ENCODE peak calls at places on chromosome 7, in six cellular contexts. T is IMR-90, I is stomach, F is cardiac muscle cell, K is testis, E is PC-9. W is an unnamed sample. For H3K27me3, the result is how much of the 10 kb centered on the place peaks cover.

GRCh38 chr7:665251-665650 is 61.2 kb upstream of the DNAAF5 start:
- DNase-seq in I (no peak), F (peak), T (peak), K (peak), E (no peak), W (no peak)

GRCh38 chr7:91034459-91035368 is 229.5 kb upstream of the FZD1 start:
- DNase-seq in F (peak), T (peak), E (peak), K (peak), I (peak), W (peak)

GRCh38 chr7:102429141-102429904 is 4.1 kb upstream of the ORAI2 start:
- DNase-seq in K (no peak), F (no peak), E (no peak), T (no peak), I (no peak), W (no peak)

GRCh38 chr7:24898691-24899090 is 81.3 kb downstream of the OSBPL3 start:
- DNase-seq in T (peak), F (no peak), I (no peak), K (no peak), E (no peak), W (no peak)

GRCh38 chr7:82335927-82336326 is 107.7 kb downstream of the CACNA2D1 start:
- DNase-seq in I (no peak), F (peak), T (peak), K (no peak), E (no peak), W (peak)

GRCh38 chr7:141697211-141697871 is 4.6 kb downstream of the DENND11 start:
- DNase-seq in K (no peak), E (peak), F (no peak), I (no peak), T (peak), W (no peak)

GRCh38 chr7:118573065-118573464 is 348.6 kb downstream of the ANKRD7 start:
- DNase-seq in F (no peak), I (no peak), E (no peak), T (no peak), K (peak), W (no peak)

GRCh38 chr7:12570529-12571461 is at the start of gene SCIN:
- DNase-seq in T (no peak), K (peak), I (peak), F (peak), E (peak), W (peak)

GRCh38 chr7:27605689-27606269 is 56.9 kb downstream of the HIBADH start:
- DNase-seq in T (peak), K (no peak), F (peak), E (no peak), I (no peak), W (no peak)

GRCh38 chr7:116432517-116432916 is 67.0 kb upstream of the CAV2 start:
- DNase-seq in T (no peak), F (no peak), E (no peak), K (no peak), I (no peak), W (no peak)

GRCh38 chr7:123797673-123798526 is 47.1 kb upstream of the HYAL4 start:
- DNase-seq in E (peak), K (no peak), I (no peak), F (peak), T (peak), W (no peak)

GRCh38 chr7:154497751-154498150 is 445.6 kb downstream of the DPP6 start:
- DNase-seq in K (no peak), I (no peak), T (no peak), E (no peak), F (no peak), W (no peak)

GRCh38 chr7:128892521-128893250 is 17.8 kb downstream of the KCP start:
- DNase-seq in I (no peak), T (no peak), K (no peak), E (peak), F (no peak), W (peak)

GRCh38 chr7:45574521-45575500 is 643 bp downstream of the ADCY1 start:
- DNase-seq in I (peak), F (peak), T (peak), E (no peak), K (no peak), W (peak)

GRCh38 chr7:34058791-34059550 is 153.6 kb downstream of the BMPER start:
- DNase-seq in T (no peak), F (peak), K (peak), I (no peak), E (no peak), W (no peak)

GRCh38 chr7:1055084-1055450 is 10.7 kb downstream of the GPR146 start:
- DNase-seq in T (peak), I (peak), F (peak), E (no peak), K (peak), W (peak)

GRCh38 chr7:1253591-1254207 is 21.0 kb downstream of the UNCX start:
- DNase-seq in I (no peak), K (no peak), F (no peak), E (no peak), T (no peak), W (no peak)

GRCh38 chr7:109950256-109950655 is 1140.7 kb upstream of the LRRN3 start:
- DNase-seq in T (no peak), K (no peak), F (no peak), I (no peak), E (no peak), W (no peak)

GRCh38 chr7:44971991-44972441 is 6.8 kb downstream of the MYO1G start:
- DNase-seq in K (no peak), E (no peak), F (no peak), I (no peak), T (no peak), W (no peak)

GRCh38 chr7:101021703-101022102 is 1.8 kb downstream of the MUC17 start:
- DNase-seq in F (no peak), K (no peak), E (no peak), I (no peak), T (no peak), W (no peak)

GRCh38 chr7:47873767-47874166 is 74.5 kb downstream of the PKD1L1 start:
- DNase-seq in E (peak), K (no peak), T (peak), I (no peak), F (no peak), W (no peak)

GRCh38 chr7:100088621-100089457 is at the start of gene COPS6:
- DNase-seq in I (peak), E (peak), F (peak), K (peak), T (peak), W (peak)

GRCh38 chr7:155646669-155647068 is 2.2 kb downstream of the RBM33 start:
- DNase-seq in T (no peak), I (no peak), K (no peak), F (no peak), E (no peak), W (no peak)
- H3K4me3 ChIP-seq in T (peak), I (peak), K (no peak), F (peak), E (peak), W (no peak)

GRCh38 chr7:158124671-158125079 is 462.9 kb downstream of the PTPRN2 start:
- DNase-seq in E (no peak), F (no peak), I (peak), T (no peak), K (no peak), W (no peak)

GRCh38 chr7:158126661-158127060 is 461.0 kb downstream of the PTPRN2 start:
- DNase-seq in K (no peak), T (no peak), E (no peak), I (no peak), F (no peak), W (no peak)

GRCh38 chr7:158127241-158127640 is 460.4 kb downstream of the PTPRN2 start:
- DNase-seq in E (no peak), I (no peak), T (no peak), K (no peak), F (no peak), W (no peak)

GRCh38 chr7:158125091-158125490 is 462.5 kb downstream of the PTPRN2 start:
- DNase-seq in F (no peak), E (no peak), I (peak), T (no peak), K (no peak), W (no peak)

GRCh38 chr7:158125721-158126120 is 461.9 kb downstream of the PTPRN2 start:
- DNase-seq in T (no peak), F (no peak), I (no peak), E (no peak), K (no peak), W (no peak)
- H3K27me3 ChIP-seq in T (under half), F (under half), I (under half), E (half or more), K (under half), W (under half)

GRCh38 chr7:134947329-134947728 is 39.0 kb upstream of the AGBL3 start:
- DNase-seq in I (no peak), F (no peak), T (no peak), E (no peak), K (no peak), W (peak)

GRCh38 chr7:134949171-134949570 is 37.1 kb upstream of the AGBL3 start:
- DNase-seq in F (no peak), T (no peak), E (no peak), K (no peak), I (no peak), W (no peak)

GRCh38 chr7:134947831-134948230 is 38.5 kb upstream of the AGBL3 start:
- DNase-seq in T (no peak), E (no peak), F (no peak), I (no peak), K (no peak), W (no peak)

GRCh38 chr7:134948736-134949135 is 37.6 kb upstream of the AGBL3 start:
- DNase-seq in I (no peak), K (no peak), F (no peak), E (peak), T (peak), W (no peak)

GRCh38 chr7:134948246-134948645 is 38.1 kb upstream of the AGBL3 start:
- DNase-seq in E (no peak), I (no peak), F (no peak), K (no peak), T (peak), W (no peak)
- TF ChIP-seq CTCF in E (no peak), I (no peak), F (no peak), K (no peak), T (no peak), W (no peak)

DNA sequence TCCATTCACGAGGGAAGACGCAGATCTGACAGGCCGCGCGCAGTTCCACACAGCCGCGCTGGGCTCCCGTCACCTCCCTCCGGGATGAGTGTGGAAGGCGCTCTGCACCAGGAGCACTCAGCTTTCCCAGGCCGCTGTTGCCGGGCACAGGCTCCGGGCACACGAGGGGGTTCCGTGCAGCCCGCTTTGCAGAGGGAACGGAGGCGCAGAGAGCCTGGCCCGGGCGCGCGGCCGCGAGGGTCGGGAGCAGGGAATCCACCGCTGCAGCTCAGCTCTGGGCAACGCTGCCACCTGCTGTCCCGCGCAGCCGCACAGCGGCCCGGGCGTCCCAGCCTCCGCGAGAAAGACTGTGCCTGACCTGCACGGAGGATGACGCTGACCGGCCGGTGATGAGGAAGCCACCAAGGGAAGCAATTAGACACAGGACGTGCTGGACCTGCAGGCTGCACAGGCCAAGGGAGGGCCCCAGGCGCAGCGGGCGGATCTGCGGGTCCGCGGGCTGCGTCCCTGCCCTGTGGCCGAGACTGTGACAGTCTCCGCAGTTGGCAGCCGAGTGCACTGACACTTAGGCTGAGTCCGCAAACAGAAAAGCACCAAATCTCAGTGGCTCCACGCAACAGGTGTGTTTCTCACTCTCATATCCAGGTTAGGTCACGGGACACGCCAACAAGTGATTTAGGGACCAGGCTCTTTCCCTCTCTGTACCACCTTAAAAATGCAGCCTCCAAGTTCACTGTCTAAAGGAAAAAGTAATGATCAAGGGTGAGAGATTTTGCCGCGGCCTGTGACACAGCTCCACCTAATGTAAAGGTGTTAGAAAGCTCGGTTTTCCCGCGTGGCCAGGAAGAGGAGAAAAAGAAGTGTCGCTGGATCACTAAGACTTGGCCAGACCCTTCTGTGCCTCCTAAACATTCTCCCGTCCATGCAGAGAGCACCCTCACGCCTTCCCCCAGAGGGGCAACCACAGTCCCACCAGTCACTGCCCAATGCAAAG is 94.5 kb downstream of the SEC61G start:
- DNase-seq in F (peak), E (peak), T (peak), K (peak), I (peak), W (peak)
- H3K4me3 ChIP-seq in F (peak), E (peak), T (no peak), K (peak), I (peak), W (peak)

GRCh38 chr7:72710983-72711382 is 117.0 kb downstream of the TYW1B start:
- DNase-seq in T (no peak), K (no peak), E (no peak), I (no peak), F (peak), W (peak)

GRCh38 chr7:72709909-72710308 is 118.1 kb downstream of the TYW1B start:
- DNase-seq in T (peak), F (no peak), E (no peak), K (no peak), I (no peak), W (no peak)

DNA sequence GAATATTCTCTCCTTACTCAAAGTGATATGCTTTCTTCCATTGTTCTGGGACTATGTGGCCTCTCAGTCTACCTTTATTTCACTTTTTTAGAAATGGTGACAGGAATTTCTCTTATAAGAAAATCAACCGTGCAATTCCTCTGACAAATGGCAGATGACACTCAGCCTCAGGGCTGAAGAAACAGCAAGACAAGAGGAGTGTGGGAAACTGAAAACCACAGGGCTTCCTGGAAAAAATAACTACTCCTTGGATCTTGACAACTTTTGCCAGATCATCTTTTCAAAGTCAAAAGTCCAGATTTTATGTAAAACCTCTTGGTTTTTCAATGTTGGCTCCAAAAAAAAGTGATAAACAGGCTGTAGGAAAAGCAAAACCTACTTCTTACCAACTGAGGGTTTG is 121.5 kb downstream of the TYW1B start:
- DNase-seq in K (no peak), E (no peak), T (no peak), I (no peak), F (no peak), W (no peak)
- H3K27me3 ChIP-seq in K (under half), E (under half), T (under half), I (under half), F (under half), W (under half)

DNA sequence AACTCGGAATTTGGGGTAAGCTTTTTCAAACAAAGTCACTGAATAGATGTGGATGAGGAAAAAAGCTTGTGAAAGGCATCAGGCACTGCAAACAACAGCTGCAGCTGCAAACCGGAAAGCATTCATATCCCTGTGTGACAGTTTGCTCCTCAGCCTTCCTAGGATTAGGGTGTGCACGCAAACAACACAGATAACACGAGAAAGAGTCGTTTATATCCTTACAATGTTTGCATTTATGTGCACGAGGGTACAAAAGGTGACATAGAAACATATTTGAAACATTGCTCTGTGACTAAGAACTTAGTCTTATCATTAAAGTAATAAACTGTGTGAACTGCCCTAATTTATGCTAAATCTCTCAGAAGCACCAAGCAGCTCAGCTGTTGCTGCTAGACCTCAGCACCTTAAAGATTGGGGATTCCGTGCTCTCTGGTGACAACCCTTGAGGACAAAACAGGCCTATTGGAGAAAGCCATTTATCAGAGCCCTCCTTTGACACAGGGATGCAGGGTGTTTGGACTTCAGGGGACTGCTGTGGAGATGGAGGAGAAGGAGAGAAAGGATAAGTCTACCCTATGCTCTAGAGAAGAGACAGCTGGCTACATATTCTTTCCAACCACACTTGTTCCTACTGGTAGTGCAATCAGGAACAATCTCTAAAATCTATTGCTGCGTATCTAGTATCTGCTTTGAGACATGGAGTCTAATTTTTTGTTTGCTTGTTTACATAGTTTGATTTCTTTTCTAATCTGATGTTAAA is 176.2 kb downstream of the GNAT3 start:
- DNase-seq in T (peak), E (no peak), I (no peak), F (peak), K (peak), W (no peak)
- TF ChIP-seq CTCF in T (no peak), E (no peak), I (no peak), F (no peak), K (no peak), W (no peak)

DNA sequence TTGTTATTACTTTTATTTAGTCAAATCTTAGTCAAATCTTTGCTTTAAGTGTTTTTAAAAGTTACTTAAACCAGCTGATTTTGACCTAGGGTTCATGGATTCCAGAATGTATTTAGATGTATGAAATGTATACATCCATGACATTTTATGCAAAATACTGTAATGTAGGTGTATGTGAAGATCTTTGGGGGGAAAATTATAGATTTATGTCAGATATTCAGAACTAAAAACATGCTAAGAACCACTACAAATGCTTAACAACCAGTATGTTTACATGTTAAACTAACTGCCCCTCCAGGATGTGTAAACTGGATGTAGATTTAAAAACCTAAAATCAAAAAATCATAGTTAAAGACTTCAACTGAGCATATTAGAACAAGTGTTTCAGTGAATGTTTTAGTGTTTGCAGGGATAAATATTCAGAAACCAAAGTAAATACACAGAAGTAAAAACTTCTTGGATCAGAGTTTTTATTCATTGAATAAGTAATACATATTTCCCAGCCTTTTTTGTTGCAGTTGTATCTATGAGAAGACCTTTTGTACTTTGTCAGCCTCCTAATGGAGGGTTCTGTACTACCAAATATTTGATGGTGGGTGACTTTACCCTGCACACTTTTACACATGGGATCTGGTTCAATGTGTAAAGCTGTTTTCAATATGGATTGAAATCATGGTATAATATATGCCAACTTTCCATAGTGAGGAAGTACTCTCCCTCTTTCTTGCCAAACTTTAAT is 3.9 kb downstream of the CPED1 start:
- DNase-seq in E (no peak), F (no peak), K (no peak), I (no peak), T (no peak), W (no peak)
- H3K4me3 ChIP-seq in E (no peak), F (no peak), K (no peak), I (peak), T (peak), W (no peak)